ENCODE peak calls at places on chromosome X, in seven cellular contexts. T, C, V, Q, U, X and H are unnamed samples.

GRCh38 chrX:2967998-2968909 is 38.1 kb upstream of the ARSH start:
- DNase-seq in T (peak), C (no peak), V (peak), Q (peak), U (no peak), X (no peak), H (no peak)

GRCh38 chrX:103688949-103689348 is 2.5 kb upstream of the MORF4L2 start:
- DNase-seq in T (no peak), C (peak), V (peak), Q (no peak), U (no peak), X (peak), H (no peak)

GRCh38 chrX:100647739-100648138 is 3.7 kb downstream of the SRPX2 start:
- DNase-seq in T (no peak), C (no peak), V (peak), Q (no peak), U (no peak), X (no peak), H (no peak)

GRCh38 chrX:65894138-65894537 is 145.7 kb downstream of the VSIG4 start:
- DNase-seq in T (no peak), C (no peak), V (no peak), Q (no peak), U (peak), X (peak), H (no peak)

GRCh38 chrX:142149919-142150318 is 55.2 kb downstream of the MAGEC2 start:
- DNase-seq in T (no peak), C (no peak), V (no peak), Q (no peak), U (no peak), X (no peak), H (no peak)

GRCh38 chrX:41332005-41332404 is 2.0 kb upstream of the DDX3X start:
- DNase-seq in T (no peak), C (no peak), V (no peak), Q (no peak), U (no peak), X (no peak), H (no peak)

GRCh38 chrX:9433596-9433995 is 31.3 kb upstream of the TBL1X start:
- DNase-seq in T (peak), C (no peak), V (peak), Q (no peak), U (no peak), X (no peak), H (no peak)

GRCh38 chrX:519741-520140 is 110.8 kb upstream of the SHOX start:
- DNase-seq in T (no peak), C (no peak), V (no peak), Q (no peak), U (no peak), X (no peak), H (no peak)

GRCh38 chrX:46582964-46583363 is 9.4 kb downstream of the CHST7 start:
- DNase-seq in T (no peak), C (no peak), V (peak), Q (peak), U (no peak), X (no peak), H (no peak)

GRCh38 chrX:15505104-15505503 is 4.5 kb downstream of the BMX start:
- DNase-seq in T (no peak), C (no peak), V (no peak), Q (no peak), U (no peak), X (no peak), H (no peak)

GRCh38 chrX:119008122-119008744 is 33.8 kb downstream of the LONRF3 start:
- DNase-seq in T (peak), C (peak), V (peak), Q (peak), U (peak), X (peak), H (no peak)

GRCh38 chrX:40908857-40909475 is 173.6 kb upstream of the MED14 start:
- DNase-seq in T (no peak), C (no peak), V (peak), Q (no peak), U (no peak), X (no peak), H (no peak)

GRCh38 chrX:95754411-95754810 is 930.2 kb upstream of the DIAPH2 start:
- DNase-seq in T (no peak), C (no peak), V (no peak), Q (no peak), U (no peak), X (no peak), H (no peak)

GRCh38 chrX:125492439-125492838 is 172.8 kb downstream of the TEX13C start:
- DNase-seq in T (no peak), C (no peak), V (no peak), Q (no peak), U (no peak), X (no peak), H (no peak)

GRCh38 chrX:113873056-113873455 is 710.8 kb upstream of the HTR2C start:
- DNase-seq in T (no peak), C (no peak), V (no peak), Q (no peak), U (no peak), X (no peak), H (no peak)

DNA sequence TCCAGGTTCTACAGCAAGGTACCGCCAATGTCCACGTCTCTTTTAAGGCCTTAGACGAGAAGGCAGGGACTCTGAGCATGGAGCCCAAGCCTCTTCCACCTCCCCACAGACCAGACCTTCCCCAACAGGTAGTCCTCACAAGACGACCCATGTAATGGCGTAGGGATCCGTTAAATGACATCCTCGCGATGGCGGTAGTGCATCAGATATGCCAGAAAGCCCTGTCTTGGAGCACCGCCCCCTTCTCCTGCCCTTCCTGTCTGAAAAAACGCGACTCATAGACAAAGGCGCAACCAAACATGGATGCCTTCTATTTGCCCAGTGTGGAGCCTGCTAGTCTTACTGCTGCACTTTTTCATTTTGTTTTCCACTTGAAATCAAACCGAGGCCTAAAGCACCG is 185.4 kb downstream of the OR13H1 start:
- DNase-seq in T (no peak), C (no peak), V (no peak), Q (no peak), U (no peak), X (peak), H (no peak)
- H3K4me3 ChIP-seq in T (no peak), C (no peak), V (no peak), Q (no peak), U (no peak), X (no peak), H (no peak)

DNA sequence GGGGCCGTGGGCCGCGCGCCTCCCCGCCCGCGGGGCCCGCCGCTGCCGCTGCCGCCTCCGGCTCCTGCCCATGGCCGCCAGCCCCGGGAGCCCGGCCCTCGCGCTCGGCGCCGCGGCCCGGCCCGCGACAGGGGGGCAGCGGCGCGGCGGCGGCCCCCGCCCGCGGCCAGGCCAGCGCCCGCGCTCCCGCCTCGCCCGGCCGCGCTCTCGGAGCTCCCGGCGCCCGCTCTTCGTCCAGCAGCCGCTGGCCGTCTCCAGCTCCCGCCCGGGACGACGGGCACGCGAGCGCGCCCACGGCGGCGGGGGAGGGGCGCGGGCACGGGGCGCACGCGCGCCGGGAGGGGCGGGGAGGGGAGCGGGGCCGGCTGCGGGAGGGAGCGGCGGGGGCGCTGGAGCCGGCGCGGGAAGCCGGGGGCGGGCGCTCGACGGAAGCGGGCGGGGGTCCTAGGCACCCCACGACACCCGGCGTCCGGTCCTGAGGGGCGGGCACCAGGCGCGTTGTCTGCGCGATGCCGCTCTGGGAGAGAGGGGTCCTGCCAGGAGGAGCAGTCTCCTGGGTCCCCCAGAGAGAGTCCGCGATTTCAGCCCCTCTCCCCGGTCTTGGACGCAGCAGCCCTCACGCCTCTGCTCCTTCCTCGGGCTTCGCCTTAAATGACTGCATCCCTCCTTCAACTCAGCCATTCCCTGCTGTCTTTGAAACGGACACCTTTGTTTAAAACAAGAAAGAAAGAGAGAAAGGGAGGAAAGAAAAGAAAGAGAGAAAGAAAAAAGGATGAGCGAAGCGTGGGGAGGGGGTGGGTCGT is 489 bp upstream of the PDZD4 start:
- DNase-seq in T (no peak), C (no peak), V (no peak), Q (no peak), U (no peak), X (no peak), H (no peak)
- H3K4me3 ChIP-seq in T (no peak), C (no peak), V (no peak), Q (no peak), U (no peak), X (no peak), H (no peak)

DNA sequence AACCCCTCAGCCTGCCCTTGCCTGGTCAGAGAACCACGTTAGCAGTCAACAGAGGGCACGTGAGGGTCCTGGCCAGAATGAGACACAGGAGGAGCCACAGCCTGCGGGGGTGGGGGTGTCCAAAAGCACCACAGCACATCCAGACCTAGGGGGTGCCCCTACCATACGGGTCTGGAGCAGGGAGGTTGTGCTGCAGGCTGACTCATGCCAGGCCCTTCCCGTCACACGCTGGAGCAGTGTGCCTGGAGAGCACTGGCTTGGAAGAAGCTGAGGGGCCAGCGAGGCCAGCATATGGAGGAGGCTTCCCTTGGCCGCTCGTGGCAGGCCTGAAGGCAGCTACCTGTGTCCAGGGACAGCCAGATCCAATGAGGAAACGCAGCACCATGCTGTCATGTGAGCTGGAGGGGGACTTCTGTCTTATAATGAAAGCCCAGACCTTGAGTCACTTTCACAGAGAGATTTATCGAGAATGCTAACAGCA is 1.5 kb upstream of the IRAK1 start:
- DNase-seq in T (no peak), C (no peak), V (peak), Q (peak), U (no peak), X (no peak), H (no peak)
- H3K4me3 ChIP-seq in T (no peak), C (no peak), V (no peak), Q (no peak), U (no peak), X (no peak), H (peak)

DNA sequence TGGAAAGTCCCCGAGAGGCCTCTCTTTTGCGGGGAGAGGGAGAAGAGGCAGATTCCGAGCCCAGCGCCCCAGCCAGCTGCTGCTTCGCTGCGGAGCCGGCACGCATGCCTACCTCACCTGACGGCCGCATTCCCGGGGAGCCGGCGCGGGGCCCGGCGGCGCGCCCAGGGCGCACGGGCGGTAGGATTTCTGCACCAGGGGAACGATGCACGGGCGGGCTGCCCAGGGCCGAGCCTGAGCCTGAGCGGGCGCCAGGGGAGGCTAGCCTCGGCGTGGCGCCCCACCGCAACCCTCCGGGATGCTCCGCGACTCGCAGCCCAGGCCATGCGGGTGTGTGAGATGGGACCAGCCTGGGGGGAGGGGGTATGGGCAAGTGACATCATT is 81.3 kb upstream of the SCML1 start:
- DNase-seq in T (peak), C (peak), V (peak), Q (no peak), U (no peak), X (no peak), H (no peak)
- H3K4me3 ChIP-seq in T (no peak), C (no peak), V (peak), Q (peak), U (peak), X (peak), H (no peak)

GRCh38 chrX:39899876-39900787 is 197.6 kb downstream of the BCOR start:
- DNase-seq in T (peak), C (no peak), V (no peak), Q (no peak), U (no peak), X (no peak), H (no peak)
- H3K4me3 ChIP-seq in T (no peak), C (no peak), V (no peak), Q (no peak), U (no peak), X (no peak), H (no peak)

GRCh38 chrX:68832101-68832416 is 3.2 kb downstream of the EFNB1 start:
- DNase-seq in T (peak), C (peak), V (peak), Q (peak), U (no peak), X (no peak), H (no peak)
- H3K4me3 ChIP-seq in T (no peak), C (peak), V (peak), Q (peak), U (no peak), X (no peak), H (no peak)

DNA sequence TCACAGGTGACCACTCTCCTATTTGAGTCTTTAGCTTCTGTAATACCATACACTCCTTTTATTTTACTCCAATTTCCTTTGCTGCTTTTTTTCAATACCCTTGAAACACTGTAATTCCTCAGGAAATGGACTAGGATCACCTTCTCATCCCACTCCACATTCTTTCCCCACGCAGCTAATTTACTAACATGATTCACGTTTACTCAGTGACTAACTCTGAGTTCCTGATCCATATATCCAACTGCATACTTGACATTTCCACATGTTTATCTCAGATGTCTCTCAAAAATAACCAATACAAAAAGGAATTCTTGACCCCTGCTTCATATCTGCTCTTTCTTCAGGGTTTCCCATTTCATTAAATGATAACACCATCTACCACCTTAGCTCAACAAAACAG is 19.9 kb downstream of the RPS6KA6 start:
- DNase-seq in T (no peak), C (no peak), V (no peak), Q (peak), U (no peak), X (no peak), H (no peak)
- H3K4me3 ChIP-seq in T (no peak), C (no peak), V (no peak), Q (no peak), U (no peak), X (no peak), H (no peak)